ENCODE peak calls at places on chromosomes 1 and 21, in seven cellular contexts. Z is prostate gland, B is left ventricle myocardium inferior, Q is heart left ventricle, I is DND-41, X is cardiac muscle cell, M is spleen. P is an unnamed sample.

GRCh38 chr1:37441490-37441889 is 32.9 kb upstream of the ZC3H12A start:
- DNase-seq in Z (no peak), B (no peak), Q (no peak), I (no peak), X (no peak), M (no peak), P (no peak)

GRCh38 chr1:45862008-45862407 is 58.6 kb downstream of the MAST2 start:
- DNase-seq in Z (no peak), B (no peak), Q (no peak), I (no peak), X (no peak), M (no peak), P (no peak)

GRCh38 chr1:111649227-111649626 is 29.6 kb downstream of the RAP1A start:
- DNase-seq in Z (no peak), B (no peak), Q (no peak), I (no peak), X (no peak), M (no peak), P (no peak)

GRCh38 chr21:25831300-25831699 is 96.5 kb downstream of the GABPA start:
- DNase-seq in Z (no peak), B (no peak), Q (no peak), I (no peak), X (no peak), M (no peak), P (no peak)

GRCh38 chr21:39630191-39630591 is 17.5 kb downstream of the B3GALT5 start:
- DNase-seq in Z (no peak), B (no peak), Q (no peak), I (no peak), X (no peak), M (no peak), P (peak)

GRCh38 chr1:156644146-156644545 is 2.2 kb downstream of the BCAN start:
- DNase-seq in Z (no peak), B (no peak), Q (no peak), I (no peak), X (no peak), M (no peak), P (no peak)

GRCh38 chr1:106222415-106222814 is 834.1 kb upstream of the PRMT6 start:
- DNase-seq in Z (no peak), B (no peak), Q (no peak), I (no peak), X (no peak), M (no peak), P (no peak)

GRCh38 chr21:38822754-38823374 is 17.1 kb downstream of the ETS2 start:
- DNase-seq in Z (no peak), B (no peak), Q (no peak), I (no peak), X (no peak), M (no peak), P (no peak)

GRCh38 chr1:10575616-10576015 is 100.9 kb downstream of the PEX14 start:
- DNase-seq in Z (no peak), B (no peak), Q (no peak), I (no peak), X (no peak), M (no peak), P (no peak)

GRCh38 chr21:17506936-17507335 is 5.9 kb upstream of the CXADR start:
- DNase-seq in Z (no peak), B (no peak), Q (no peak), I (no peak), X (no peak), M (no peak), P (no peak)

GRCh38 chr1:224996266-224996665 is 66.8 kb downstream of the DNAH14 start:
- DNase-seq in Z (no peak), B (no peak), Q (no peak), I (no peak), X (no peak), M (no peak), P (no peak)

GRCh38 chr1:107019166-107019565 is 37.3 kb upstream of the PRMT6 start:
- DNase-seq in Z (no peak), B (no peak), Q (no peak), I (no peak), X (no peak), M (no peak), P (no peak)

GRCh38 chr1:81313289-81313688 is 487.4 kb upstream of the ADGRL2 start:
- DNase-seq in Z (no peak), B (no peak), Q (no peak), I (no peak), X (no peak), M (no peak), P (no peak)
- H3K4me3 ChIP-seq in Z (no peak), B (no peak), Q (no peak), I (no peak), X (no peak), M (no peak), P (no peak)

DNA sequence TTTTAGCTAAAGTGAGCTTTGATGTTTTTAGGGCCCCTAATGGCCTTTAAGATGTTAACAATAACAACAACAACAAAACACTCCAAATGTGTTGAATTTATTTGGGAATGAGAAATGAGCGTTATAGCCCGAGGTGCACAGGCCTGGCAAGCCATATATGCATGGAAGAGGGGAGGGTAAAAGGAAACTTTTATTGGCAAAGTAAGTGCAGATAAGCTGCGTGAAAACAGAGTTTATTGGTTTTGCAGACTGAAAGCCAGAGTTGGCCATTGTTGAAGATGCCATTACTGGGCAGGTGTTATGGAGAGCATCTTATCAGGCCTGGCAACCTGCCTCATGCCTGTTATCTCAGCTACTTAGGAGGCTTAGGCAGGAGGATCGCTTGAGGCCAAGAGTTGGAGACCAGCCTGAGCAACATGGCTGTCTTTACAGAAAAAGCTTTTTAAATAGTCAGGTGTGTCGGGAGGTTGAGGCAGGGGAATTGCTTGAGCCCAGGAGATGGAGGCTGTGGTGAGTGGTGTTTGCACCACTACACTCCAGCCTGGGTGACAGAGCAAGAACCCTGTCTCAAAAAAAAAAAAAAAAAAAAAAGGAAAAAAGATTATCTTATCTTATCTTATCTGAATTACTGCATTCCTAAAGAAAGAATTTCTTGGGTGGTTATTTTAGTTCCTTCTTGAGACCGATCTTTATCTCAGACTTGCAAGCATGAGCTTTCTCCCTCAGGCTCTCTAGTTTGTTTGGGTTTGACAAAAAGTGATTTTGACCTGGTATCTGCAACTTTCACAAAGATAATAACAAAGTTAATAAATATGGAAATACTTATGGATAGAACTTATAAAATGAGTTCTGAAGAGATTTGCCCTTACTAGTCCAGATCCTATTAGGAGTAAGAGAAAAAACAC is 1.7 kb downstream of the PATJ start:
- DNase-seq in Z (no peak), B (no peak), Q (no peak), I (no peak), X (no peak), M (no peak), P (no peak)
- H3K4me3 ChIP-seq in Z (peak), B (peak), Q (no peak), I (no peak), X (peak), M (no peak), P (no peak)

GRCh38 chr1:14366361-14367018 is 232.0 kb upstream of the KAZN start:
- DNase-seq in Z (no peak), B (peak), Q (no peak), I (no peak), X (peak), M (no peak), P (no peak)
- H3K4me3 ChIP-seq in Z (no peak), B (no peak), Q (no peak), I (no peak), X (no peak), M (no peak), P (no peak)

GRCh38 chr1:92030701-92031107 is 919 bp downstream of the EPHX4 start:
- DNase-seq in Z (no peak), B (no peak), Q (no peak), I (peak), X (no peak), M (no peak), P (no peak)
- H3K4me3 ChIP-seq in Z (no peak), B (peak), Q (peak), I (peak), X (peak), M (no peak), P (no peak)

GRCh38 chr1:94237291-94238226 is at the start of gene ARHGAP29:
- DNase-seq in Z (peak), B (peak), Q (peak), I (peak), X (peak), M (peak), P (peak)

GRCh38 chr1:94236021-94236491 is 1.3 kb downstream of the ARHGAP29 start:
- DNase-seq in Z (no peak), B (no peak), Q (no peak), I (no peak), X (peak), M (no peak), P (peak)

GRCh38 chr1:94236630-94237290 is 624 bp downstream of the ARHGAP29 start:
- DNase-seq in Z (peak), B (peak), Q (peak), I (peak), X (peak), M (no peak), P (peak)

GRCh38 chr1:94234615-94235014 is 2.8 kb downstream of the ARHGAP29 start:
- DNase-seq in Z (no peak), B (no peak), Q (no peak), I (no peak), X (no peak), M (no peak), P (no peak)

GRCh38 chr1:94235189-94236020 is 2.0 kb downstream of the ARHGAP29 start:
- DNase-seq in Z (no peak), B (no peak), Q (no peak), I (no peak), X (no peak), M (no peak), P (no peak)
- H3K4me3 ChIP-seq in Z (peak), B (peak), Q (peak), I (no peak), X (no peak), M (peak), P (peak)

GRCh38 chr1:109985251-109986053 is 887 bp downstream of the AHCYL1 start:
- DNase-seq in Z (no peak), B (no peak), Q (no peak), I (no peak), X (no peak), M (no peak), P (no peak)

GRCh38 chr1:109984456-109985250 is at the start of gene AHCYL1:
- DNase-seq in Z (peak), B (peak), Q (peak), I (peak), X (peak), M (peak), P (peak)

GRCh38 chr1:109984190-109984455 is 442 bp upstream of the AHCYL1 start:
- DNase-seq in Z (no peak), B (no peak), Q (no peak), I (no peak), X (no peak), M (no peak), P (no peak)

GRCh38 chr1:109986054-109986444 is 1.5 kb downstream of the AHCYL1 start:
- DNase-seq in Z (no peak), B (no peak), Q (no peak), I (no peak), X (no peak), M (no peak), P (no peak)

GRCh38 chr1:109983380-109984189 is 980 bp upstream of the AHCYL1 start:
- DNase-seq in Z (no peak), B (no peak), Q (no peak), I (no peak), X (no peak), M (no peak), P (no peak)
- H3K4me3 ChIP-seq in Z (no peak), B (no peak), Q (no peak), I (no peak), X (no peak), M (no peak), P (no peak)

GRCh38 chr21:41317458-41317857 is 857 bp downstream of the FAM3B start:
- DNase-seq in Z (no peak), B (no peak), Q (no peak), I (no peak), X (no peak), M (no peak), P (no peak)

GRCh38 chr21:41315726-41316125 is 875 bp upstream of the FAM3B start:
- DNase-seq in Z (no peak), B (no peak), Q (no peak), I (no peak), X (no peak), M (no peak), P (no peak)

GRCh38 chr21:41316641-41317392 is at the start of gene FAM3B:
- DNase-seq in Z (no peak), B (no peak), Q (no peak), I (no peak), X (peak), M (no peak), P (no peak)

GRCh38 chr21:41318218-41318617 is 1.6 kb downstream of the FAM3B start:
- DNase-seq in Z (no peak), B (no peak), Q (no peak), I (no peak), X (no peak), M (no peak), P (no peak)

DNA sequence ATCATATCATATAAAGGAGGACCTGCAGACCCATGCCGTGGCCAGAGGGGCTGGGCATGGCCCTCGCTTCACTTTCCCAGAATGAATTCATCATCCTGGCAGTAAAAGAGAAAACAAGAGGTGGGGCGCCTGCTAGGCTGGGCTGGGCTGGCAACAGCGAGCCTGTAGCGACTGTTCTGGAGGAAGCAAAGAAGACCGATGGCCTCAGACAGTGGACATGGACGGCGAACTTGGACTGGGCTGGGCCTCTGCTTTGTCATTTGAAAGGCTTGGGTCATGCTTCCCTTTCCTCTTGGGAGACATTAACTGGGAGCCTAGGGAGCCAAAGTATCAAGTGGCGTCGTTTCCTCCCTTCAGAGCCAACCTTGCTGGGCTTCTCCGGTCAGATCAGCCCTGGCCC is 401 bp upstream of the FAM3B start:
- DNase-seq in Z (no peak), B (no peak), Q (no peak), I (no peak), X (no peak), M (no peak), P (no peak)
- H3K4me3 ChIP-seq in Z (peak), B (peak), Q (peak), I (no peak), X (peak), M (peak), P (no peak)

P was measured in SJSA1.